ENCODE peak calls at places on chromosomes 1 and 21, in six cellular contexts. P, M, A, H, S and I are unnamed samples.

GRCh38 chr1:170168263-170168662 is 22.5 kb downstream of the NTMT2 start:
- DNase-seq in P (no peak), M (no peak), A (no peak), H (no peak), S (no peak), I (no peak)

GRCh38 chr1:34840426-34840825 is 19.1 kb downstream of the SMIM12 start:
- DNase-seq in P (no peak), M (no peak), A (no peak), H (no peak), S (no peak), I (no peak)

GRCh38 chr21:38930838-38931237 is 125.1 kb downstream of the ETS2 start:
- DNase-seq in P (no peak), M (no peak), A (no peak), H (no peak), S (no peak), I (no peak)

GRCh38 chr1:1069711-1070676 is 4.1 kb downstream of the RNF223 start:
- DNase-seq in P (no peak), M (peak), A (peak), H (no peak), S (no peak), I (no peak)

GRCh38 chr21:38817371-38818335 is 11.9 kb downstream of the ETS2 start:
- DNase-seq in P (no peak), M (no peak), A (no peak), H (no peak), S (no peak), I (no peak)

GRCh38 chr1:234484991-234485739 is 6.2 kb upstream of the TARBP1 start:
- DNase-seq in P (no peak), M (no peak), A (no peak), H (no peak), S (no peak), I (no peak)

GRCh38 chr1:205927676-205928075 is 15.6 kb downstream of the SLC26A9 start:
- DNase-seq in P (no peak), M (no peak), A (no peak), H (no peak), S (no peak), I (no peak)

GRCh38 chr1:8818325-8818775 is 910 bp upstream of the RERE start:
- DNase-seq in P (peak), M (no peak), A (peak), H (peak), S (no peak), I (no peak)

GRCh38 chr1:212482352-212483153 is 49.8 kb downstream of the NENF start:
- DNase-seq in P (no peak), M (no peak), A (no peak), H (no peak), S (no peak), I (no peak)

GRCh38 chr1:186002426-186002825 is 268.2 kb downstream of the HMCN1 start:
- DNase-seq in P (no peak), M (no peak), A (no peak), H (no peak), S (no peak), I (no peak)

GRCh38 chr1:63403386-63403785 is 36.0 kb downstream of the ALG6 start:
- DNase-seq in P (no peak), M (no peak), A (no peak), H (no peak), S (no peak), I (no peak)

GRCh38 chr1:6330410-6330827 is 63.1 kb downstream of the ACOT7 start:
- DNase-seq in P (no peak), M (no peak), A (no peak), H (no peak), S (no peak), I (peak)

GRCh38 chr1:154969741-154970452 is 650 bp downstream of the SHC1 start:
- DNase-seq in P (peak), M (no peak), A (no peak), H (no peak), S (peak), I (no peak)

GRCh38 chr1:31302749-31303441 is 6.1 kb downstream of the ZCCHC17 start:
- DNase-seq in P (no peak), M (no peak), A (no peak), H (no peak), S (no peak), I (no peak)

GRCh38 chr1:248857201-248857600 is 1.7 kb downstream of the ZNF692 start:
- DNase-seq in P (no peak), M (no peak), A (no peak), H (no peak), S (no peak), I (no peak)

GRCh38 chr1:170530972-170531757 is 801 bp upstream of the GORAB start:
- DNase-seq in P (peak), M (no peak), A (no peak), H (peak), S (no peak), I (no peak)

GRCh38 chr1:47776554-47777156 is 220.5 kb downstream of the TRABD2B start:
- DNase-seq in P (no peak), M (no peak), A (no peak), H (no peak), S (no peak), I (peak)

GRCh38 chr1:47772281-47772680 is 224.9 kb downstream of the TRABD2B start:
- DNase-seq in P (no peak), M (no peak), A (no peak), H (no peak), S (no peak), I (no peak)

GRCh38 chr1:47772960-47773682 is 224.1 kb downstream of the TRABD2B start:
- DNase-seq in P (no peak), M (no peak), A (no peak), H (no peak), S (no peak), I (no peak)

GRCh38 chr1:47777322-47777721 is 219.9 kb downstream of the TRABD2B start:
- DNase-seq in P (no peak), M (no peak), A (no peak), H (no peak), S (no peak), I (no peak)

GRCh38 chr1:47774986-47775834 is 222.0 kb downstream of the TRABD2B start:
- DNase-seq in P (no peak), M (no peak), A (no peak), H (no peak), S (no peak), I (no peak)
- H3K4me3 ChIP-seq in P (no peak), M (no peak), A (no peak), H (no peak), S (no peak), I (no peak)

GRCh38 chr1:21319447-21320407 is 29.5 kb upstream of the ECE1 start:
- DNase-seq in P (no peak), M (no peak), A (no peak), H (no peak), S (no peak), I (no peak)

GRCh38 chr1:21323091-21323490 is 32.8 kb upstream of the ECE1 start:
- DNase-seq in P (peak), M (no peak), A (no peak), H (no peak), S (no peak), I (no peak)

GRCh38 chr1:21322681-21323016 is 32.4 kb upstream of the ECE1 start:
- DNase-seq in P (no peak), M (no peak), A (no peak), H (no peak), S (no peak), I (no peak)

GRCh38 chr1:21320410-21321107 is 30.3 kb upstream of the ECE1 start:
- DNase-seq in P (no peak), M (no peak), A (no peak), H (no peak), S (no peak), I (no peak)

GRCh38 chr1:21321963-21322680 is 31.9 kb upstream of the ECE1 start:
- DNase-seq in P (no peak), M (no peak), A (no peak), H (no peak), S (no peak), I (no peak)
- TF ChIP-seq CTCF in P (no peak), M (peak), A (no peak), H (no peak), S (no peak), I (no peak)

GRCh38 chr1:41454406-41454805 is 30.1 kb downstream of the EDN2 start:
- DNase-seq in P (no peak), M (no peak), A (no peak), H (peak), S (peak), I (peak)
- H3K27ac ChIP-seq in P (no peak), M (no peak), A (no peak), H (no peak), S (peak), I (peak)

GRCh38 chr1:201947697-201948008 is 1.3 kb upstream of the LMOD1 start:
- DNase-seq in P (no peak), M (no peak), A (no peak), H (no peak), S (no peak), I (no peak)
- H3K4me3 ChIP-seq in P (no peak), M (no peak), A (no peak), H (no peak), S (no peak), I (no peak)

GRCh38 chr1:53256744-53257453 is 18.6 kb upstream of the MAGOH start:
- DNase-seq in P (no peak), M (no peak), A (no peak), H (no peak), S (no peak), I (no peak)

GRCh38 chr1:53257454-53258081 is 19.2 kb upstream of the MAGOH start:
- DNase-seq in P (no peak), M (no peak), A (no peak), H (no peak), S (no peak), I (no peak)

GRCh38 chr1:53254011-53254640 is 15.8 kb upstream of the MAGOH start:
- DNase-seq in P (no peak), M (no peak), A (no peak), H (no peak), S (no peak), I (no peak)

GRCh38 chr1:53258216-53258615 is 19.9 kb upstream of the MAGOH start:
- DNase-seq in P (no peak), M (no peak), A (no peak), H (no peak), S (no peak), I (no peak)

DNA sequence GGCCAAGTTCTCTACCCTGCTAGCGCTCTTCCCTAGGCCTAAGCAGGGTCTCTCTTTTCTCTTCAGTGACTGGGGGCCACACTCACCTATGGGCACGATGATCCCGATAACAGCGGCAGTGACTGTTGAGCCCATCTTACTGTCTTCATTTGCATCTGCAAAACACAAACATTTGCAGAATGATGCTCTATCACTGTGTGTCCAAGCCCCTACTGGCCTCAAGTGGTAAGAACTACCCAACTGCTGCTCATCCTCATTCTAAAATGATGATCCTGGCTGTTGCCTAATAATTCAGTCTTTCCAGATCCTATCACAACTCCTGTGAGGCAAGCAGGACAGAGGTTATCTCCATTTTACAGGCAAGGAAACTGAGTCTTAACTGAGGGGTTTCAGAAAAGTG is 16.7 kb upstream of the MAGOH start:
- DNase-seq in P (no peak), M (no peak), A (no peak), H (no peak), S (no peak), I (no peak)
- TF ChIP-seq CTCF in P (no peak), M (no peak), A (no peak), H (no peak), S (no peak), I (no peak)

GRCh38 chr1:201772178-201772577 is 56.8 kb upstream of the IPO9 start:
- DNase-seq in P (no peak), M (no peak), A (no peak), H (no peak), S (no peak), I (no peak)
- H3K27ac ChIP-seq in P (no peak), M (no peak), A (no peak), H (no peak), S (peak), I (peak)

GRCh38 chr1:2204384-2205190 is 10.0 kb upstream of the FAAP20 start:
- DNase-seq in P (peak), M (peak), A (no peak), H (peak), S (peak), I (no peak)

GRCh38 chr1:2202843-2203601 is 8.4 kb upstream of the FAAP20 start:
- DNase-seq in P (peak), M (no peak), A (no peak), H (no peak), S (no peak), I (no peak)

GRCh38 chr1:2202008-2202575 is 7.5 kb upstream of the FAAP20 start:
- DNase-seq in P (no peak), M (no peak), A (no peak), H (no peak), S (no peak), I (no peak)

GRCh38 chr1:2205191-2205952 is 10.8 kb upstream of the FAAP20 start:
- DNase-seq in P (peak), M (peak), A (peak), H (peak), S (peak), I (peak)

DNA sequence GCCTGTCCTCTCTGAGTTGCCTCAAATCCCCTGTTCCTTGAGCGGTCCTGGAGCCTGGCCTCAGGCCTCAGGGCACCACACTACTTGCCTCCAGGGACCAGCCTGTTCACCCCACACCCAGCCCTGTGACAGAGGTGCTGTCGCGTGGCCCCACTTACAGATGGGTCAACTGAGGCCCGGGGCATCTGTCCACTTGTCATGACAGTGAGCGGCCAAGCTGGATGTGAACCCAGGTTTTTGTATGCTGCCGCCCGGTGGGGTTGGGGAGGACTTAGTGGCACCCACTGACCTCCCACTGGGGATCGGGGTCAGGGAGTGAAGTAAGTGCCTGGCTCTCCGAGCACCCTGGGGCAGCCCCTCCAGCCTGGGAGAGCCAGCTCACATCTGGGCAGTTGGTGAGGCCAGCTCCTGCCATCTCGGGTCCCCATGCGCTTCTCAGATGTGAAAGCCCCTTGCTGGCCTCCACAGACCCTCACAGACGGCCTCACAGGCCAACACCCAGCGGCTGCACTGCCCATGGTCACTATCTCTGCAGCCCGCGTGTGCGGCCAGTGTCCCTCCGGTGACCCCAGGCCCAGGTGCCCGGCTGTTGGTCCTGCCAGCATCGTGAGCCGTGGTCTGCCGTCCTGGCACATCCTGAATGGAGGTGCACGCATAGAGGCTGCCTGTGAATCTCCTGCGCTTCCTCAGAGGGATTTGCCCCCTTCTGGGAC is 9.3 kb upstream of the FAAP20 start:
- DNase-seq in P (no peak), M (no peak), A (no peak), H (no peak), S (no peak), I (no peak)
- H3K4me3 ChIP-seq in P (peak), M (peak), A (no peak), H (no peak), S (peak), I (peak)

GRCh38 chr1:48217861-48218260 is 4.7 kb upstream of the SLC5A9 start:
- DNase-seq in P (no peak), M (no peak), A (no peak), H (no peak), S (no peak), I (no peak)

GRCh38 chr1:48215222-48215621 is 7.3 kb upstream of the SLC5A9 start:
- DNase-seq in P (no peak), M (no peak), A (no peak), H (no peak), S (no peak), I (no peak)

GRCh38 chr1:48216276-48216675 is 6.2 kb upstream of the SLC5A9 start:
- DNase-seq in P (no peak), M (no peak), A (no peak), H (peak), S (no peak), I (no peak)

GRCh38 chr1:48214820-48215219 is 7.7 kb upstream of the SLC5A9 start:
- DNase-seq in P (no peak), M (no peak), A (no peak), H (no peak), S (no peak), I (no peak)

DNA sequence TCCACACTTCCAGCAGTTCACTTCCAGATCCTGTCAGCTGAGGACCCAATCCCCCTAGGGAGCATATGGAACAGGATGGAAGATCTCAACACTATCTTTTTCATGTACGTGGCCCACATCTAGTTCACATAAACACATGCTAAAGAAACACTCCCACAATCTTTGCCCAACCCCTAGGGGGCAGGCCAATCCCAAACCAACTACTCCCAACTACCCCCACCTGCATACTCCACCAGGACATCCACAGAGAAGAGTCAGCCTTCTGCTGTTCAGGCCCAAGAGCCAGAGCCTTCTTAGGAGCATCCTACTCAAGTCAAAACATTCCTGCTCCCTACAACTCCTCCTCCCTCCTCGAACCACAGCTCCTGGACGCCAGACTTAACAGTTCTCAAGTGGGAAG is 5.6 kb upstream of the SLC5A9 start:
- DNase-seq in P (no peak), M (no peak), A (no peak), H (no peak), S (no peak), I (no peak)
- TF ChIP-seq CTCF in P (no peak), M (peak), A (no peak), H (no peak), S (no peak), I (no peak)

GRCh38 chr1:232047473-232047872 is 420.9 kb downstream of the DISC1 start:
- DNase-seq in P (no peak), M (no peak), A (no peak), H (no peak), S (no peak), I (no peak)

GRCh38 chr1:232046531-232047283 is 420.1 kb downstream of the DISC1 start:
- DNase-seq in P (no peak), M (no peak), A (no peak), H (no peak), S (no peak), I (no peak)

GRCh38 chr1:232045571-232045970 is 419.0 kb downstream of the DISC1 start:
- DNase-seq in P (no peak), M (no peak), A (no peak), H (no peak), S (no peak), I (no peak)

GRCh38 chr1:232049335-232049734 is 422.7 kb downstream of the DISC1 start:
- DNase-seq in P (no peak), M (peak), A (no peak), H (no peak), S (no peak), I (no peak)

DNA sequence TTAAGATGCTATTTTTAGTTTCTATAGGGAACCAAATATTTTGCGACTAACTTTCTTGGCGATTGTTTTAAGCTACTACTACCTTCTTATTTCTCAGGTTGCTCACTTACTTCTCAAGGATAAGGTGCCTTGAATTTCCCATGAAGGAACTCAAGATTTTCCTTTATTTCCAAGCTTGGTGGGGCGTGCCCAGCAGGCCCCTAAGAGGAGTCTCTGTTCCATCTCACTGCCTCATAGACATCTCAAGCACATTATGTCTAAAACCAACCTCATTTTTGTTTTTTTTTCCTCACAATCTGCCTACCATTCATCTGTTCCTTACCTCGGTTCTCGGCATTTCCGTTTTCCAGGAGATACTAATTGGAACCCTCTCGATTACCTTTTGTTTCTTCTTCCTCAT is 421.9 kb downstream of the DISC1 start:
- DNase-seq in P (no peak), M (no peak), A (no peak), H (no peak), S (no peak), I (no peak)
- H3K27ac ChIP-seq in P (no peak), M (no peak), A (no peak), H (no peak), S (no peak), I (no peak)